ENCODE peak calls at places on chromosomes 11 and 22, in six cellular contexts. W is HT1080; N is kidney; D is Caki2; Z is activated CD4-positive, alpha-beta T cell treated with anti-CD3 and anti-CD28 coated beads, Interleukin-2, amount 10 ng/mL, durations not matched to agents 7 days and 5 days; S is WERI-Rb-1. Q is an unnamed sample.

GRCh38 chr11:6889835-6890234 is 2.5 kb downstream of the OR2D2 start:
- DNase-seq in S (no peak), W (no peak), D (no peak), Z (no peak), N (no peak), Q (no peak)

GRCh38 chr11:99865951-99866350 is 821.1 kb upstream of the ARHGAP42 start:
- DNase-seq in S (no peak), D (no peak), Z (no peak), N (no peak), W (peak), Q (no peak)

GRCh38 chr11:120516461-120517389 is 5.2 kb downstream of the GRIK4 start:
- DNase-seq in Z (no peak), S (peak), N (no peak), W (no peak), D (no peak), Q (no peak)

GRCh38 chr11:3126207-3126865 is 38.8 kb downstream of the OSBPL5 start:
- DNase-seq in D (no peak), S (no peak), Z (no peak), N (peak), W (no peak), Q (peak)

GRCh38 chr11:100328626-100329340 is 358.3 kb upstream of the ARHGAP42 start:
- DNase-seq in W (peak), Z (no peak), S (peak), N (no peak), D (peak), Q (peak)

GRCh38 chr22:50731811-50732624 is 6.0 kb upstream of the ACR start:
- DNase-seq in D (peak), N (peak), W (peak), Z (peak), S (peak), Q (peak)

GRCh38 chr22:21626073-21626734 is 3.6 kb downstream of the YDJC start:
- DNase-seq in W (no peak), N (no peak), Z (no peak), D (no peak), S (no peak), Q (no peak)

GRCh38 chr22:27489265-27489675 is 312.3 kb downstream of the MN1 start:
- DNase-seq in N (no peak), S (no peak), Z (no peak), D (no peak), W (peak), Q (no peak)

GRCh38 chr11:34458566-34458965 is 19.8 kb downstream of the CAT start:
- DNase-seq in D (no peak), S (no peak), W (no peak), Z (no peak), N (no peak), Q (no peak)

GRCh38 chr11:1936781-1937615 is 10.1 kb upstream of the MRPL23 start:
- DNase-seq in N (peak), W (no peak), D (no peak), S (no peak), Z (peak), Q (no peak)

GRCh38 chr11:69496202-69496557 is 14.7 kb downstream of the LINC01488 start:
- DNase-seq in D (no peak), W (no peak), S (no peak), N (no peak), Z (no peak), Q (no peak)

GRCh38 chr22:23203452-23204124 is 23.3 kb downstream of the BCR start:
- DNase-seq in S (no peak), N (peak), W (no peak), Z (no peak), D (no peak), Q (no peak)

GRCh38 chr11:67302571-67303131 is 679 bp upstream of the SSH3 start:
- DNase-seq in N (peak), S (peak), W (no peak), Z (no peak), D (peak), Q (peak)

GRCh38 chr11:120431633-120432032 is 79.9 kb upstream of the GRIK4 start:
- DNase-seq in D (no peak), W (peak), N (no peak), Z (no peak), S (no peak), Q (peak)